ENCODE peak calls at places on chromosome 2, in six cellular contexts. D is iris pigment epithelial cell, T is head of caudate nucleus, F is GM19239, W is NCI-H1092, C is EL. A is an unnamed sample.

GRCh38 chr2:55500025-55500424 is 19.5 kb upstream of the CFAP36 start:
- DNase-seq in D (peak), T (no peak), F (no peak), W (no peak), C (peak), A (no peak)

GRCh38 chr2:235116885-235117492 is 165.2 kb downstream of the SH3BP4 start:
- DNase-seq in D (peak), T (no peak), F (no peak), W (no peak), C (peak), A (no peak)

GRCh38 chr2:203934711-203935438 is 1.7 kb upstream of the ICOS start:
- DNase-seq in D (no peak), T (no peak), F (no peak), W (no peak), C (no peak), A (no peak)

GRCh38 chr2:29192526-29192925 is 77.3 kb downstream of the CLIP4 start:
- DNase-seq in D (peak), T (no peak), F (no peak), W (no peak), C (peak), A (no peak)

GRCh38 chr2:185391571-185391970 is 347.0 kb upstream of the FSIP2 start:
- DNase-seq in D (no peak), T (no peak), F (no peak), W (no peak), C (no peak), A (no peak)

GRCh38 chr2:148338544-148338943 is 306.0 kb upstream of the EPC2 start:
- DNase-seq in D (peak), T (no peak), F (no peak), W (no peak), C (peak), A (no peak)

GRCh38 chr2:152134488-152135280 is 35.8 kb upstream of the CACNB4 start:
- DNase-seq in D (peak), T (no peak), F (peak), W (no peak), C (peak), A (no peak)

GRCh38 chr2:1605659-1606400 is 138.5 kb downstream of the PXDN start:
- DNase-seq in D (peak), T (no peak), F (no peak), W (no peak), C (peak), A (no peak)

GRCh38 chr2:178761759-178762371 is 45.4 kb downstream of the TTN start:
- DNase-seq in D (peak), T (peak), F (peak), W (peak), C (peak), A (no peak)

GRCh38 chr2:88590998-88591613 is 36.2 kb downstream of the EIF2AK3 start:
- DNase-seq in D (peak), T (peak), F (peak), W (peak), C (peak), A (no peak)

GRCh38 chr2:120496759-120497158 is 150.8 kb downstream of the INHBB start:
- DNase-seq in D (no peak), T (no peak), F (no peak), W (no peak), C (no peak), A (no peak)

GRCh38 chr2:7053650-7054262 is 136.5 kb downstream of the RNF144A start:
- DNase-seq in D (no peak), T (peak), F (no peak), W (peak), C (no peak), A (no peak)

GRCh38 chr2:157438907-157439791 is 4.7 kb downstream of the CYTIP start:
- DNase-seq in D (no peak), T (no peak), F (no peak), W (no peak), C (peak), A (no peak)

GRCh38 chr2:112305132-112305531 is 29.7 kb downstream of the ZC3H6 start:
- DNase-seq in D (peak), T (no peak), F (no peak), W (no peak), C (no peak), A (no peak)

GRCh38 chr2:179612591-179613298 is 248.7 kb downstream of the ZNF385B start:
- DNase-seq in D (no peak), T (no peak), F (no peak), W (no peak), C (no peak), A (no peak)

GRCh38 chr2:11305958-11306357 is 38.5 kb downstream of the ROCK2 start:
- DNase-seq in D (peak), T (no peak), F (no peak), W (no peak), C (peak), A (no peak)

GRCh38 chr2:112074506-112074905 is 19.4 kb downstream of the TMEM87B start:
- DNase-seq in D (peak), T (no peak), F (no peak), W (no peak), C (peak), A (no peak)

GRCh38 chr2:10912076-10912731 is 470 bp downstream of the KCNF1 start:
- DNase-seq in D (no peak), T (no peak), F (no peak), W (no peak), C (no peak), A (no peak)

GRCh38 chr2:156306821-156307220 is 25.7 kb downstream of the NR4A2 start:
- DNase-seq in D (no peak), T (no peak), F (no peak), W (no peak), C (no peak), A (no peak)

GRCh38 chr2:187586091-187586632 is 31.9 kb upstream of the TFPI start:
- DNase-seq in D (peak), T (no peak), F (no peak), W (no peak), C (peak), A (no peak)

GRCh38 chr2:179019260-179019659 is 30.7 kb downstream of the CCDC141 start:
- DNase-seq in D (no peak), T (no peak), F (no peak), W (no peak), C (no peak), A (no peak)

GRCh38 chr2:238974510-238975166 is 126.8 kb downstream of the TWIST2 start:
- DNase-seq in D (peak), T (peak), F (no peak), W (no peak), C (peak), A (no peak)

GRCh38 chr2:10934979-10935350 is 23.2 kb downstream of the KCNF1 start:
- DNase-seq in D (no peak), T (no peak), F (no peak), W (no peak), C (no peak), A (no peak)

GRCh38 chr2:240851078-240851861 is 17.4 kb upstream of the AGXT start:
- DNase-seq in D (peak), T (peak), F (peak), W (peak), C (peak), A (peak)

GRCh38 chr2:238861766-238862315 is 14.0 kb downstream of the TWIST2 start:
- DNase-seq in D (no peak), T (no peak), F (no peak), W (no peak), C (no peak), A (no peak)

GRCh38 chr2:106885326-106885725 is 641 bp downstream of the ST6GAL2 start:
- DNase-seq in D (peak), T (peak), F (no peak), W (no peak), C (no peak), A (no peak)

GRCh38 chr2:85997016-85997970 is 108.4 kb downstream of the POLR1A start:
- DNase-seq in D (peak), T (peak), F (no peak), W (no peak), C (peak), A (peak)

GRCh38 chr2:237296756-237297155 is 117.2 kb downstream of the COL6A3 start:
- DNase-seq in D (no peak), T (no peak), F (no peak), W (no peak), C (peak), A (no peak)

GRCh38 chr2:13652531-13653313 is 936.0 kb downstream of the TRIB2 start:
- DNase-seq in D (peak), T (no peak), F (peak), W (no peak), C (peak), A (no peak)

GRCh38 chr2:235098736-235099494 is 147.1 kb downstream of the SH3BP4 start:
- DNase-seq in D (peak), T (no peak), F (no peak), W (no peak), C (peak), A (no peak)

GRCh38 chr2:120673571-120674061 is 62.1 kb upstream of the GLI2 start:
- DNase-seq in D (no peak), T (no peak), F (no peak), W (no peak), C (no peak), A (no peak)

GRCh38 chr2:113041871-113042270 is 10.8 kb downstream of the IL36B start:
- DNase-seq in D (no peak), T (no peak), F (no peak), W (no peak), C (no peak), A (no peak)

GRCh38 chr2:7899923-7900322 is 781.9 kb upstream of the ID2 start:
- DNase-seq in D (no peak), T (no peak), F (no peak), W (no peak), C (no peak), A (no peak)

GRCh38 chr2:134406311-134406710 is 152.4 kb downstream of the MGAT5 start:
- DNase-seq in D (no peak), T (peak), F (no peak), W (no peak), C (no peak), A (no peak)